ENCODE peak calls at places on chromosomes 12 and 14, in four cellular contexts. N, U, O and C are unnamed samples.

GRCh38 chr12:110355080-110355479 is 48.4 kb downstream of the ANAPC7 start:
- DNase-seq in N (no peak), U (no peak), O (peak; percentile 36), C (no peak)

GRCh38 chr14:96461950-96462798 is 40.0 kb upstream of the PAPOLA start:
- DNase-seq in N (no peak), U (no peak), O (no peak), C (no peak)

GRCh38 chr12:11773889-11774677 is 124.6 kb downstream of the ETV6 start:
- DNase-seq in N (no peak), U (no peak), O (no peak), C (no peak)

GRCh38 chr12:117134059-117134458 is 34.8 kb upstream of the TESC start:
- DNase-seq in N (no peak), U (no peak), O (no peak), C (no peak)

GRCh38 chr12:21546721-21547120 is 20.6 kb downstream of the SPX start:
- DNase-seq in N (no peak), U (no peak), O (no peak), C (no peak)

GRCh38 chr14:38125484-38125912 is 82.2 kb upstream of the SSTR1 start:
- DNase-seq in N (no peak), U (no peak), O (no peak), C (no peak)

GRCh38 chr12:58557156-58557555 is 363.1 kb downstream of the LRIG3 start:
- DNase-seq in N (peak; percentile 56), U (no peak), O (peak; percentile 89), C (peak; percentile 76)

GRCh38 chr14:35248476-35248788 is 43.8 kb upstream of the PSMA6 start:
- DNase-seq in N (no peak), U (no peak), O (no peak), C (no peak)

GRCh38 chr12:98894412-98895085 is 249.5 kb downstream of the APAF1 start:
- DNase-seq in N (no peak), U (no peak), O (no peak), C (no peak)

GRCh38 chr14:99174081-99174851 is 97.7 kb downstream of the BCL11B start:
- DNase-seq in N (no peak), U (no peak), O (no peak), C (no peak)

GRCh38 chr12:110421701-110422100 is 18.2 kb upstream of the ANAPC7 start:
- DNase-seq in N (no peak), U (no peak), O (no peak), C (no peak)

GRCh38 chr12:17062296-17063061 is 456.5 kb upstream of the LMO3 start:
- DNase-seq in N (peak; percentile 40), U (no peak), O (no peak), C (no peak)

GRCh38 chr14:32044454-32044853 is 32.6 kb upstream of the ARHGAP5 start:
- DNase-seq in N (no peak), U (no peak), O (no peak), C (no peak)

GRCh38 chr12:122994781-122995502 is 14.5 kb downstream of the ARL6IP4 start:
- DNase-seq in N (no peak), U (no peak), O (no peak), C (no peak)

GRCh38 chr12:116123511-116124258 is 153.8 kb downstream of the MED13L start:
- DNase-seq in N (no peak), U (peak; percentile 18), O (peak; percentile 62), C (peak; percentile 67)

GRCh38 chr12:42128327-42128726 is 16.3 kb downstream of the GXYLT1 start:
- DNase-seq in N (no peak), U (no peak), O (peak; percentile 35), C (no peak)

GRCh38 chr14:51242545-51243490 is 2.8 kb downstream of the TMX1 start:
- DNase-seq in N (no peak), U (no peak), O (no peak), C (no peak)
- H3K4me3 ChIP-seq in N (no peak overlapping the region), U (no peak overlapping the region), O (no peak overlapping the region), C (no peak overlapping the region)

DNA sequence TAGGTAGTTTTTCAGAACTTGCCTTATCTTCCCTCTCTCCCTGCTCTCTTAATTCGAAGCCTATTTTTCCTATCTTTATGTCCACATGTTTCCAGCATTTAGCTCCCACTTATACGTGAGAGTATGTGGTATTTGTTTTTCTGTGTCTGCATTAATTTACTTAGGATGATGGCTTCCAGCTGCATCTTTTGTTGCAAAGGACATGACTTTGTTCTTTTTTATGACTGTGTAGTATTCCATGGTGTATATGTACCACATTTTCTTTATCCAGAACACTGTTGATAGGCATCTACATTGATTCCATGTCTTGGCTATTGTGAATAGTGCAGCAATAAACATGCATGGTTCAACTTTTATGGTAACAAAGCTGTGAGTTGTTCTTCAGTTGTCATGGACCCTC is 7.8 kb upstream of the CLEC2D start:
- DNase-seq in N (no peak), U (no peak), O (no peak), C (no peak)
- H3K4me3 ChIP-seq in N (no peak overlapping the region), U (no peak overlapping the region), O (no peak overlapping the region), C (no peak overlapping the region)

GRCh38 chr12:18805516-18806248 is 67.8 kb downstream of the CAPZA3 start:
- DNase-seq in N (no peak), U (no peak), O (no peak), C (no peak)
- H3K4me3 ChIP-seq in N (no peak overlapping the region), U (no peak overlapping the region), O (no peak overlapping the region), C (no peak overlapping the region)

GRCh38 chr12:43444940-43445564 is 107.0 kb downstream of the ADAMTS20 start:
- DNase-seq in N (peak; percentile 19), U (peak; percentile 14), O (peak; percentile 84), C (peak; percentile 15)
- H3K4me3 ChIP-seq in N (no peak overlapping the region), U (no peak overlapping the region), O (no peak overlapping the region), C (no peak overlapping the region)

GRCh38 chr14:22533057-22533704 is 55.8 kb downstream of the DAD1 start:
- DNase-seq in N (no peak), U (no peak), O (no peak), C (no peak)
- H3K4me3 ChIP-seq in N (no peak overlapping the region), U (no peak overlapping the region), O (no peak overlapping the region), C (no peak overlapping the region)

GRCh38 chr12:52244615-52244994 is 11.6 kb downstream of the KRT7 start:
- DNase-seq in N (no peak), U (no peak), O (no peak), C (no peak)
- H3K4me3 ChIP-seq in N (peak overlapping the region; percentile 1), U (no peak overlapping the region), O (no peak overlapping the region), C (no peak overlapping the region)

DNA sequence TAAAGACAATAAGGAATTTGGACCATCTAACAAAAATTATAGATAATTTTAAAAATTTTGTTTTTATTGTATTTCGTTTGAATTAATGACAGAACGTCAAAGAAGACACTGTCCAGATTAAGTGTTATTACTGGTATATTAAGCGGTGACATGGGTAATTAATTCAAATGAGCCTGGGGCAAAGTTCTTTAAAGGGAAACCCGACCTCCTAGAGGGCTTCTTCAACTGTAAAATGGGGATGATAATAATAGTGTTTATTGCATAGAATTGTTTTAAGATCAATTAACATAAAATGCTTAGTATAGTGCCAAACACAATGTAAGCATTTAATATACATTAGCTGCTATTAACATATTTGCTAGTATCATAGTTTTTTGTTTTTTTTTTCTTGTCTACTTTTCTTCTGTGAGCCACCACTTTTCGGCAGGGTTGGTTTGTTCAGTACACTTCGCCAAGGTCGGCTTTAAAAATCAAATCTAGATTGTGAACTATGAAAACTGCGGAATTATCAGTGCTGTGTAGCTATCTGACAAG is 514 bp upstream of the LARP4 start:
- DNase-seq in N (no peak), U (no peak), O (no peak), C (no peak)
- H3K4me3 ChIP-seq in N (peak overlapping the region; percentile 79), U (peak overlapping the region; percentile 87), O (peak overlapping the region; percentile 92), C (peak overlapping the region; percentile 93)

GRCh38 chr12:96210376-96211055 is 16.3 kb downstream of the ELK3 start:
- DNase-seq in N (no peak), U (no peak), O (no peak), C (no peak)
- H3K4me3 ChIP-seq in N (no peak overlapping the region), U (no peak overlapping the region), O (no peak overlapping the region), C (no peak overlapping the region)